ENCODE peak calls at places on chromosomes 6 and 20, in five cellular contexts. T is GM12878, B is HEK293T, W is H1, J is HepG2. M is an unnamed sample.

GRCh38 chr6:14984454-14984853 is 261.4 kb upstream of the JARID2 start:
- DNase-seq in B (peak; percentile 44), T (no peak), J (peak; percentile 36), W (no peak), M (no peak)

GRCh38 chr6:105300090-105300489 is 102.8 kb downstream of the PREP start:
- DNase-seq in W (no peak), T (no peak), B (no peak), J (no peak), M (no peak)

GRCh38 chr6:26477431-26477830 is 19.7 kb downstream of the BTN2A1 start:
- DNase-seq in B (no peak), W (no peak), J (no peak), T (no peak), M (no peak)

GRCh38 chr6:98458713-98459112 is 375.7 kb upstream of the POU3F2 start:
- DNase-seq in W (no peak), J (no peak), T (no peak), B (no peak), M (no peak)

GRCh38 chr6:157099912-157100593 is 223.3 kb downstream of the TMEM242 start:
- DNase-seq in B (no peak), T (peak; percentile 71), W (no peak), J (no peak), M (no peak)

GRCh38 chr20:13492001-13492480 is 146.7 kb downstream of the TASP1 start:
- DNase-seq in J (no peak), B (peak; percentile 12), T (no peak), W (peak; percentile 17), M (peak; percentile 55)

GRCh38 chr20:47765715-47766594 is 19.3 kb downstream of the SULF2 start:
- DNase-seq in B (no peak), T (no peak), W (no peak), J (no peak), M (peak; percentile 66)

GRCh38 chr20:21225215-21225947 is 77.8 kb upstream of the XRN2 start:
- DNase-seq in B (no peak), J (no peak), W (no peak), T (no peak), M (no peak)

GRCh38 chr6:33914519-33915120 is 110.8 kb upstream of the MLN start:
- DNase-seq in B (no peak), T (no peak), J (no peak), W (no peak), M (no peak)

GRCh38 chr20:51326241-51326819 is 216.2 kb downstream of the NFATC2 start:
- DNase-seq in W (no peak), B (peak; percentile 25), J (peak; percentile 61), T (no peak), M (peak; percentile 77)

GRCh38 chr6:45052325-45052724 is 275.8 kb upstream of the RUNX2 start:
- DNase-seq in B (no peak), T (no peak), W (no peak), J (no peak), M (no peak)

GRCh38 chr6:95576621-95577316 is 566 bp upstream of the MANEA start:
- DNase-seq in J (no peak), W (no peak), B (no peak), T (no peak), M (no peak)

GRCh38 chr20:13221313-13221672 is 219 bp downstream of the ISM1 start:
- DNase-seq in J (no peak), W (no peak), B (no peak), T (no peak), M (no peak)

GRCh38 chr6:107621216-107621940 is 131.5 kb downstream of the SOBP start:
- DNase-seq in W (no peak), J (no peak), B (no peak), T (no peak), M (no peak)

GRCh38 chr6:77876300-77876699 is 223.5 kb downstream of the MEI4 start:
- DNase-seq in B (no peak), J (no peak), T (no peak), W (no peak), M (no peak)

GRCh38 chr20:2059411-2059810 is 42.2 kb upstream of the STK35 start:
- DNase-seq in W (no peak), J (no peak), B (no peak), T (no peak), M (no peak)

GRCh38 chr6:131688286-131688685 is 12.9 kb downstream of the OR2A4 start:
- DNase-seq in W (no peak), T (peak; percentile 23), B (no peak), J (no peak), M (no peak)

GRCh38 chr20:17960927-17961599 is 7.5 kb downstream of the SNX5 start:
- DNase-seq in J (peak; percentile 91), W (no peak), T (no peak), B (no peak), M (no peak)

GRCh38 chr20:43837856-43838702 is 76.6 kb upstream of the TOX2 start:
- DNase-seq in T (no peak), W (no peak), J (no peak), B (no peak), M (no peak)

GRCh38 chr20:25178563-25179438 is 16.7 kb upstream of the ENTPD6 start:
- DNase-seq in J (peak; percentile 67), T (no peak), W (no peak), B (peak; percentile 55), M (no peak)
- TF ChIP-seq SUZ12 in J (no peak), T (no peak), W (no peak), B (no peak), M (no peak)

GRCh38 chr6:154736613-154737259 is 3.5 kb downstream of the SCAF8 start:
- DNase-seq in T (no peak), J (no peak), B (no peak), W (no peak), M (no peak)

GRCh38 chr6:154733610-154734379 is 579 bp downstream of the SCAF8 start:
- DNase-seq in T (peak; percentile 61), J (peak; percentile 95), B (peak; percentile 97), W (peak; percentile 89), M (peak; percentile 84)

GRCh38 chr6:154737424-154737823 is 4.2 kb downstream of the SCAF8 start:
- DNase-seq in W (no peak), B (no peak), J (no peak), T (no peak), M (no peak)

GRCh38 chr6:154740658-154741057 is 7.4 kb downstream of the SCAF8 start:
- DNase-seq in T (no peak), J (no peak), W (no peak), B (no peak), M (no peak)

GRCh38 chr6:154738561-154738961 is 5.3 kb downstream of the SCAF8 start:
- DNase-seq in W (no peak), T (no peak), B (no peak), J (no peak), M (no peak)
- TF ChIP-seq SUZ12 in W (no peak), T (no peak), B (no peak), J (no peak), M (no peak)

GRCh38 chr20:62875419-62876355 is 14.1 kb upstream of the TCFL5 start:
- DNase-seq in T (no peak), B (peak; percentile 90), W (no peak), J (peak; percentile 92), M (no peak)
- TF ChIP-seq SUZ12 in T (no peak), B (no peak), W (no peak), J (peak; percentile 10), M (no peak)

DNA sequence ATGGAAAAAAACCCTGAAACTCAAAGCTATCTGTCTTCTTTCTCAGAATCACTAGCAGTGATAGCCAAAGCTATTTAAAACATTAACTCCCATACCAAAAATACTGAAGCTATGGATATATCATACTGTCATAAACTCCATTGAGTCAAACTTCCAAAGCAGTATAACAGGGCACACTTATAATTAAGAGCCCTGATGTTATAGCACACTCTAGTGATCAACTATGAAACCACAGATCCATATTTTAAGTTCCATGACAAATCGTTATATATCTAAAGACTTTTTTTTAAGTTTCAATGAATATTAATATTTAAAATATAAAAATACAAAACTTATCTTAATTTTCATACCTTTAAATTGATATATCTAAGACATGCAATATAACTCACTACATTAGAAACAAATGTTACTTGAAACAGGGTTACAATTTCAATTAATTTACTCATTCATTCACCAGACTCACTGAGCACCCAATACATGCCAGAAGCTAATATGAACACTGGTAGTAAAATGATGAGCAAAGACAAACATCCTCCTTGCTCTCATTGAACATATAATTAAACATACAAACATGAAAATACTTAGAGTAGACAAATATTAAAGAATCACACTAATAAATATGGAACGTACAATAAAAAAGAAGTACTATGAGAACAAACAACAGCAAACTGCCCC is 69.3 kb downstream of the IBTK start:
- DNase-seq in T (no peak), B (peak; percentile 7), J (peak; percentile 5), W (no peak), M (no peak)
- TF ChIP-seq SUZ12 in T (no peak), B (no peak), J (no peak), W (no peak), M (no peak)

DNA sequence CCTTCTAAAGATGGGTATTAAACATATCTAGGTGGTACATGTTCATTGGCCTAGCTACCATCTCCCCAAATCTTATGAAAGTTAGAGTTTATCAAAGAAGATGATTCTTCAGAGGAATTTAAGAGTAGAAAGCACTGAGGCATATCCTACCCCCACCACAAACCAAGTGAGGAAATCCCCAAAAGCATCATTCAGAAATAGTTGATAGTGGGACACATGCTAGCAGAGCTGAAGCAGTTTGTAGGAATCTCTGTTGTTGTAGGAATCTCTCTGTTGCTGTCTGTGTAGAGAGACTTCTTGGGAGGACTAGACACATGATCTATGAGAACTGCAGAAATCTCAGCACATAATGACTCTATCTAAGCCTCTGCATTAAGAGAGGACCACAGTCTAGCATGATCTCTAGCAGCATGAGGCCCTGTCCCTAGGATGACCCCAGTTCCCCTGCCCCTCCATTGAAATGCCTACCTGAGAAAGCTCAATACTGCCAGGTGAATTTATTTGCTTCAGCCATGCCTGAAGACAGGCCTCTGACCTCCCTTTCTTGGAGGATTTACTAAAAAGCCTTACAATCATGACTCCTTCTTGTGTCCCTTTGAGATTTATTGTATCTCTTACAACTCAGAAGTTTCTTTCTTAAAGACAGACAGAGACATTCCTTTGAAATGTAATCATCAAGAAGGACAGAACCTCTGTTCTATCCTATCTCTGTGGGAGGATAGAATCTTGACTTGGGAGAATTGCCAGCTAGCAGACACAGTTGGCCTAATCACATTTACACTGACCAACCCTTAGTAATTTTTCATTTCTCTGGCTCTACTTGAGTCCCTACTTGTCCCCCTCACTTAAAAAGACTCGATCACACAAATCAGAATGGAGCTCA is 582.4 kb downstream of the PHF3 start:
- DNase-seq in B (no peak), T (peak; percentile 38), J (no peak), W (no peak), M (no peak)
- TF ChIP-seq SUZ12 in B (no peak), T (no peak), J (no peak), W (no peak), M (no peak)